ENCODE peak calls at places on chromosomes 12 and 14, in seven cellular contexts. One of them, this sample, is unnamed.

GRCh38 chr14:48970995-48971394 is 615.2 kb downstream of the RPS29 start:
- DNase-seq in PC-9: no peak
- DNase-seq in WTC11: no peak
- DNase-seq in NCI-H1048: no peak
- DNase-seq in Peyer's patch: no peak
- DNase-seq in T-helper 2 cell treated with Interferon-gamma antibody and Interleukin-4, amounts not matched to agents 5 μg/mL and 100 μg/mL, for 36 hours: no peak
- DNase-seq in activated CD8-positive, alpha-beta T cell treated with anti-CD3 and anti-CD28 coated beads for 36 hours: no peak
- DNase-seq in this sample: no peak

GRCh38 chr14:33837943-33838683 is 112.8 kb downstream of the EGLN3 start:
- DNase-seq in activated CD8-positive, alpha-beta T cell treated with anti-CD3 and anti-CD28 coated beads for 36 hours: no peak
- DNase-seq in Peyer's patch: no peak
- DNase-seq in WTC11: no peak
- DNase-seq in NCI-H1048: no peak
- DNase-seq in PC-9: no peak
- DNase-seq in T-helper 2 cell treated with Interferon-gamma antibody and Interleukin-4, amounts not matched to agents 5 μg/mL and 100 μg/mL, for 36 hours: no peak
- DNase-seq in this sample: no peak

GRCh38 chr14:101719708-101720107 is 41.8 kb upstream of the PPP2R5C start:
- DNase-seq in T-helper 2 cell treated with Interferon-gamma antibody and Interleukin-4, amounts not matched to agents 5 μg/mL and 100 μg/mL, for 36 hours: no peak
- DNase-seq in WTC11: no peak
- DNase-seq in activated CD8-positive, alpha-beta T cell treated with anti-CD3 and anti-CD28 coated beads for 36 hours: no peak
- DNase-seq in PC-9: peak; percentile 33
- DNase-seq in NCI-H1048: no peak
- DNase-seq in Peyer's patch: no peak
- DNase-seq in this sample: peak; percentile 17

GRCh38 chr14:23512156-23512555 is 39.4 kb downstream of the ZFHX2 start:
- DNase-seq in NCI-H1048: no peak
- DNase-seq in PC-9: no peak
- DNase-seq in activated CD8-positive, alpha-beta T cell treated with anti-CD3 and anti-CD28 coated beads for 36 hours: peak; percentile 41
- DNase-seq in WTC11: no peak
- DNase-seq in T-helper 2 cell treated with Interferon-gamma antibody and Interleukin-4, amounts not matched to agents 5 μg/mL and 100 μg/mL, for 36 hours: no peak
- DNase-seq in Peyer's patch: no peak
- DNase-seq in this sample: no peak

GRCh38 chr12:113766133-113766879 is 199.8 kb downstream of the RBM19 start:
- DNase-seq in WTC11: peak; percentile 34
- DNase-seq in PC-9: no peak
- DNase-seq in activated CD8-positive, alpha-beta T cell treated with anti-CD3 and anti-CD28 coated beads for 36 hours: no peak
- DNase-seq in Peyer's patch: no peak
- DNase-seq in T-helper 2 cell treated with Interferon-gamma antibody and Interleukin-4, amounts not matched to agents 5 μg/mL and 100 μg/mL, for 36 hours: no peak
- DNase-seq in NCI-H1048: no peak
- DNase-seq in this sample: no peak

GRCh38 chr12:1250641-1251040 is 259.6 kb downstream of the ERC1 start:
- DNase-seq in T-helper 2 cell treated with Interferon-gamma antibody and Interleukin-4, amounts not matched to agents 5 μg/mL and 100 μg/mL, for 36 hours: no peak
- DNase-seq in activated CD8-positive, alpha-beta T cell treated with anti-CD3 and anti-CD28 coated beads for 36 hours: no peak
- DNase-seq in Peyer's patch: no peak
- DNase-seq in NCI-H1048: no peak
- DNase-seq in WTC11: no peak
- DNase-seq in PC-9: no peak
- DNase-seq in this sample: no peak

GRCh38 chr12:122421263-122421814 is 1.1 kb downstream of the CLIP1 start:
- DNase-seq in T-helper 2 cell treated with Interferon-gamma antibody and Interleukin-4, amounts not matched to agents 5 μg/mL and 100 μg/mL, for 36 hours: peak; percentile 21
- DNase-seq in Peyer's patch: no peak
- DNase-seq in WTC11: no peak
- DNase-seq in NCI-H1048: no peak
- DNase-seq in activated CD8-positive, alpha-beta T cell treated with anti-CD3 and anti-CD28 coated beads for 36 hours: peak; percentile 43
- DNase-seq in PC-9: peak; percentile 80
- DNase-seq in this sample: peak; percentile 61

GRCh38 chr12:81257952-81258551 is 180.2 kb downstream of the ACSS3 start:
- DNase-seq in Peyer's patch: no peak
- DNase-seq in NCI-H1048: peak; percentile 10
- DNase-seq in activated CD8-positive, alpha-beta T cell treated with anti-CD3 and anti-CD28 coated beads for 36 hours: no peak
- DNase-seq in WTC11: no peak
- DNase-seq in T-helper 2 cell treated with Interferon-gamma antibody and Interleukin-4, amounts not matched to agents 5 μg/mL and 100 μg/mL, for 36 hours: no peak
- DNase-seq in PC-9: peak; percentile 40
- DNase-seq in this sample: no peak

GRCh38 chr12:15589328-15590032 is 199.7 kb downstream of the EPS8 start:
- DNase-seq in NCI-H1048: no peak
- DNase-seq in activated CD8-positive, alpha-beta T cell treated with anti-CD3 and anti-CD28 coated beads for 36 hours: no peak
- DNase-seq in T-helper 2 cell treated with Interferon-gamma antibody and Interleukin-4, amounts not matched to agents 5 μg/mL and 100 μg/mL, for 36 hours: no peak
- DNase-seq in PC-9: no peak
- DNase-seq in Peyer's patch: no peak
- DNase-seq in WTC11: no peak
- DNase-seq in this sample: no peak

GRCh38 chr12:120261951-120262851 is 3.3 kb downstream of the PXN start:
- DNase-seq in activated CD8-positive, alpha-beta T cell treated with anti-CD3 and anti-CD28 coated beads for 36 hours: peak; percentile 68
- DNase-seq in NCI-H1048: no peak
- DNase-seq in T-helper 2 cell treated with Interferon-gamma antibody and Interleukin-4, amounts not matched to agents 5 μg/mL and 100 μg/mL, for 36 hours: no peak
- DNase-seq in Peyer's patch: peak; percentile 67
- DNase-seq in WTC11: no peak
- DNase-seq in PC-9: peak; percentile 80
- DNase-seq in this sample: peak; percentile 38

GRCh38 chr14:104523546-104523935 is 56.0 kb upstream of the C14orf180 start:
- DNase-seq in Peyer's patch: no peak
- DNase-seq in NCI-H1048: no peak
- DNase-seq in activated CD8-positive, alpha-beta T cell treated with anti-CD3 and anti-CD28 coated beads for 36 hours: no peak
- DNase-seq in WTC11: no peak
- DNase-seq in T-helper 2 cell treated with Interferon-gamma antibody and Interleukin-4, amounts not matched to agents 5 μg/mL and 100 μg/mL, for 36 hours: no peak
- DNase-seq in PC-9: no peak
- DNase-seq in this sample: no peak

GRCh38 chr14:21526672-21527319 is 650 bp upstream of the SALL2 start:
- DNase-seq in activated CD8-positive, alpha-beta T cell treated with anti-CD3 and anti-CD28 coated beads for 36 hours: no peak
- DNase-seq in Peyer's patch: no peak
- DNase-seq in WTC11: peak; percentile 82
- DNase-seq in NCI-H1048: no peak
- DNase-seq in T-helper 2 cell treated with Interferon-gamma antibody and Interleukin-4, amounts not matched to agents 5 μg/mL and 100 μg/mL, for 36 hours: no peak
- DNase-seq in PC-9: no peak
- DNase-seq in this sample: no peak

GRCh38 chr14:25120261-25120660 is 70.3 kb upstream of the STXBP6 start:
- DNase-seq in activated CD8-positive, alpha-beta T cell treated with anti-CD3 and anti-CD28 coated beads for 36 hours: no peak
- DNase-seq in PC-9: no peak
- DNase-seq in WTC11: no peak
- DNase-seq in NCI-H1048: no peak
- DNase-seq in Peyer's patch: no peak
- DNase-seq in T-helper 2 cell treated with Interferon-gamma antibody and Interleukin-4, amounts not matched to agents 5 μg/mL and 100 μg/mL, for 36 hours: no peak
- DNase-seq in this sample: no peak

GRCh38 chr12:102095677-102096263 is 24.1 kb downstream of the NUP37 start:
- DNase-seq in PC-9: peak; percentile 41
- DNase-seq in WTC11: no peak
- DNase-seq in NCI-H1048: no peak
- DNase-seq in T-helper 2 cell treated with Interferon-gamma antibody and Interleukin-4, amounts not matched to agents 5 μg/mL and 100 μg/mL, for 36 hours: no peak
- DNase-seq in Peyer's patch: no peak
- DNase-seq in activated CD8-positive, alpha-beta T cell treated with anti-CD3 and anti-CD28 coated beads for 36 hours: no peak
- DNase-seq in this sample: no peak

GRCh38 chr12:45674583-45674982 is 54.9 kb upstream of the ARID2 start:
- DNase-seq in NCI-H1048: no peak
- DNase-seq in T-helper 2 cell treated with Interferon-gamma antibody and Interleukin-4, amounts not matched to agents 5 μg/mL and 100 μg/mL, for 36 hours: no peak
- DNase-seq in activated CD8-positive, alpha-beta T cell treated with anti-CD3 and anti-CD28 coated beads for 36 hours: no peak
- DNase-seq in Peyer's patch: no peak
- DNase-seq in PC-9: peak; percentile 90
- DNase-seq in WTC11: no peak
- DNase-seq in this sample: no peak

GRCh38 chr12:76738824-76739579 is 24.9 kb upstream of the ZDHHC17 start:
- DNase-seq in WTC11: no peak
- DNase-seq in PC-9: no peak
- DNase-seq in T-helper 2 cell treated with Interferon-gamma antibody and Interleukin-4, amounts not matched to agents 5 μg/mL and 100 μg/mL, for 36 hours: no peak
- DNase-seq in activated CD8-positive, alpha-beta T cell treated with anti-CD3 and anti-CD28 coated beads for 36 hours: no peak
- DNase-seq in NCI-H1048: no peak
- DNase-seq in Peyer's patch: no peak
- DNase-seq in this sample: peak; percentile 35

GRCh38 chr12:47825239-47825639 is 5.5 kb upstream of the HDAC7 start:
- DNase-seq in NCI-H1048: no peak
- DNase-seq in activated CD8-positive, alpha-beta T cell treated with anti-CD3 and anti-CD28 coated beads for 36 hours: no peak
- DNase-seq in PC-9: peak; percentile 80
- DNase-seq in WTC11: no peak
- DNase-seq in T-helper 2 cell treated with Interferon-gamma antibody and Interleukin-4, amounts not matched to agents 5 μg/mL and 100 μg/mL, for 36 hours: no peak
- DNase-seq in Peyer's patch: peak; percentile 42
- DNase-seq in this sample: no peak

GRCh38 chr12:62268956-62269355 is 8.8 kb downstream of the USP15 start:
- DNase-seq in activated CD8-positive, alpha-beta T cell treated with anti-CD3 and anti-CD28 coated beads for 36 hours: no peak
- DNase-seq in Peyer's patch: no peak
- DNase-seq in PC-9: peak; percentile 43
- DNase-seq in WTC11: no peak
- DNase-seq in NCI-H1048: no peak
- DNase-seq in T-helper 2 cell treated with Interferon-gamma antibody and Interleukin-4, amounts not matched to agents 5 μg/mL and 100 μg/mL, for 36 hours: no peak
- DNase-seq in this sample: no peak

GRCh38 chr14:73797540-73797925 is 54.1 kb upstream of the PTGR2 start:
- DNase-seq in activated CD8-positive, alpha-beta T cell treated with anti-CD3 and anti-CD28 coated beads for 36 hours: no peak
- DNase-seq in T-helper 2 cell treated with Interferon-gamma antibody and Interleukin-4, amounts not matched to agents 5 μg/mL and 100 μg/mL, for 36 hours: no peak
- DNase-seq in PC-9: no peak
- DNase-seq in Peyer's patch: no peak
- DNase-seq in NCI-H1048: no peak
- DNase-seq in WTC11: no peak
- DNase-seq in this sample: no peak

GRCh38 chr14:100712490-100712889 is 14.2 kb upstream of the DLK1 start:
- DNase-seq in WTC11: no peak
- DNase-seq in PC-9: no peak
- DNase-seq in T-helper 2 cell treated with Interferon-gamma antibody and Interleukin-4, amounts not matched to agents 5 μg/mL and 100 μg/mL, for 36 hours: no peak
- DNase-seq in NCI-H1048: no peak
- DNase-seq in activated CD8-positive, alpha-beta T cell treated with anti-CD3 and anti-CD28 coated beads for 36 hours: no peak
- DNase-seq in Peyer's patch: no peak
- DNase-seq in this sample: no peak

GRCh38 chr14:105529506-105530445 is 3.4 kb downstream of the TMEM121 start:
- DNase-seq in Peyer's patch: no peak
- DNase-seq in T-helper 2 cell treated with Interferon-gamma antibody and Interleukin-4, amounts not matched to agents 5 μg/mL and 100 μg/mL, for 36 hours: no peak
- DNase-seq in WTC11: no peak
- DNase-seq in PC-9: no peak
- DNase-seq in activated CD8-positive, alpha-beta T cell treated with anti-CD3 and anti-CD28 coated beads for 36 hours: peak; percentile 70
- DNase-seq in NCI-H1048: no peak
- DNase-seq in this sample: no peak

GRCh38 chr12:124853781-124854636 is 9.7 kb downstream of the SCARB1 start:
- DNase-seq in Peyer's patch: no peak
- DNase-seq in PC-9: no peak
- DNase-seq in WTC11: no peak
- DNase-seq in activated CD8-positive, alpha-beta T cell treated with anti-CD3 and anti-CD28 coated beads for 36 hours: no peak
- DNase-seq in NCI-H1048: no peak
- DNase-seq in T-helper 2 cell treated with Interferon-gamma antibody and Interleukin-4, amounts not matched to agents 5 μg/mL and 100 μg/mL, for 36 hours: no peak
- DNase-seq in this sample: no peak

GRCh38 chr14:23865502-23865901 is 88.1 kb upstream of the DHRS4 start:
- DNase-seq in WTC11: no peak
- DNase-seq in Peyer's patch: no peak
- DNase-seq in activated CD8-positive, alpha-beta T cell treated with anti-CD3 and anti-CD28 coated beads for 36 hours: no peak
- DNase-seq in PC-9: peak; percentile 61
- DNase-seq in NCI-H1048: no peak
- DNase-seq in T-helper 2 cell treated with Interferon-gamma antibody and Interleukin-4, amounts not matched to agents 5 μg/mL and 100 μg/mL, for 36 hours: no peak
- DNase-seq in this sample: no peak

GRCh38 chr14:74980746-74981661 is 21.7 kb upstream of the EIF2B2 start:
- DNase-seq in T-helper 2 cell treated with Interferon-gamma antibody and Interleukin-4, amounts not matched to agents 5 μg/mL and 100 μg/mL, for 36 hours: no peak
- DNase-seq in PC-9: no peak
- DNase-seq in activated CD8-positive, alpha-beta T cell treated with anti-CD3 and anti-CD28 coated beads for 36 hours: no peak
- DNase-seq in NCI-H1048: no peak
- DNase-seq in WTC11: peak; percentile 55
- DNase-seq in Peyer's patch: no peak
- DNase-seq in this sample: no peak

GRCh38 chr12:25715147-25715546 is 162.1 kb upstream of the LMNTD1 start:
- DNase-seq in NCI-H1048: no peak
- DNase-seq in T-helper 2 cell treated with Interferon-gamma antibody and Interleukin-4, amounts not matched to agents 5 μg/mL and 100 μg/mL, for 36 hours: no peak
- DNase-seq in Peyer's patch: no peak
- DNase-seq in WTC11: no peak
- DNase-seq in activated CD8-positive, alpha-beta T cell treated with anti-CD3 and anti-CD28 coated beads for 36 hours: no peak
- DNase-seq in PC-9: no peak
- DNase-seq in this sample: no peak

GRCh38 chr12:86543716-86544115 is 287.5 kb upstream of the MGAT4C start:
- DNase-seq in Peyer's patch: no peak
- DNase-seq in NCI-H1048: no peak
- DNase-seq in WTC11: no peak
- DNase-seq in T-helper 2 cell treated with Interferon-gamma antibody and Interleukin-4, amounts not matched to agents 5 μg/mL and 100 μg/mL, for 36 hours: no peak
- DNase-seq in PC-9: no peak
- DNase-seq in activated CD8-positive, alpha-beta T cell treated with anti-CD3 and anti-CD28 coated beads for 36 hours: no peak
- DNase-seq in this sample: no peak

GRCh38 chr12:95547522-95548055 is 3.7 kb downstream of the USP44 start:
- DNase-seq in NCI-H1048: no peak
- DNase-seq in Peyer's patch: no peak
- DNase-seq in T-helper 2 cell treated with Interferon-gamma antibody and Interleukin-4, amounts not matched to agents 5 μg/mL and 100 μg/mL, for 36 hours: no peak
- DNase-seq in activated CD8-positive, alpha-beta T cell treated with anti-CD3 and anti-CD28 coated beads for 36 hours: no peak
- DNase-seq in PC-9: peak; percentile 46
- DNase-seq in WTC11: no peak
- DNase-seq in this sample: no peak

GRCh38 chr12:21509768-21510167 is 8.2 kb downstream of the GOLT1B start:
- DNase-seq in PC-9: no peak
- DNase-seq in activated CD8-positive, alpha-beta T cell treated with anti-CD3 and anti-CD28 coated beads for 36 hours: peak; percentile 6
- DNase-seq in T-helper 2 cell treated with Interferon-gamma antibody and Interleukin-4, amounts not matched to agents 5 μg/mL and 100 μg/mL, for 36 hours: no peak
- DNase-seq in NCI-H1048: no peak
- DNase-seq in Peyer's patch: no peak
- DNase-seq in WTC11: no peak
- DNase-seq in this sample: no peak

GRCh38 chr12:19130224-19131019 is 889 bp downstream of the PLEKHA5 start:
- DNase-seq in NCI-H1048: no peak
- DNase-seq in WTC11: peak; percentile 67
- DNase-seq in PC-9: peak; percentile 46
- DNase-seq in T-helper 2 cell treated with Interferon-gamma antibody and Interleukin-4, amounts not matched to agents 5 μg/mL and 100 μg/mL, for 36 hours: peak; percentile 9
- DNase-seq in activated CD8-positive, alpha-beta T cell treated with anti-CD3 and anti-CD28 coated beads for 36 hours: peak; percentile 37
- DNase-seq in Peyer's patch: peak; percentile 71
- DNase-seq in this sample: peak; percentile 58

GRCh38 chr14:100677925-100678765 is 48.5 kb upstream of the DLK1 start:
- DNase-seq in WTC11: no peak
- DNase-seq in PC-9: no peak
- DNase-seq in activated CD8-positive, alpha-beta T cell treated with anti-CD3 and anti-CD28 coated beads for 36 hours: no peak
- DNase-seq in T-helper 2 cell treated with Interferon-gamma antibody and Interleukin-4, amounts not matched to agents 5 μg/mL and 100 μg/mL, for 36 hours: no peak
- DNase-seq in NCI-H1048: no peak
- DNase-seq in Peyer's patch: peak; percentile 61
- DNase-seq in this sample: peak; percentile 73

GRCh38 chr14:104925214-104925899 is 678 bp downstream of the PLD4 start:
- DNase-seq in PC-9: no peak
- DNase-seq in Peyer's patch: no peak
- DNase-seq in NCI-H1048: no peak
- DNase-seq in WTC11: no peak
- DNase-seq in T-helper 2 cell treated with Interferon-gamma antibody and Interleukin-4, amounts not matched to agents 5 μg/mL and 100 μg/mL, for 36 hours: no peak
- DNase-seq in activated CD8-positive, alpha-beta T cell treated with anti-CD3 and anti-CD28 coated beads for 36 hours: no peak
- DNase-seq in this sample: no peak

GRCh38 chr12:105705765-105706164 is 375.3 kb downstream of the C12orf75 start:
- DNase-seq in NCI-H1048: peak; percentile 3
- DNase-seq in WTC11: peak; percentile 67
- DNase-seq in activated CD8-positive, alpha-beta T cell treated with anti-CD3 and anti-CD28 coated beads for 36 hours: peak; percentile 36
- DNase-seq in PC-9: no peak
- DNase-seq in T-helper 2 cell treated with Interferon-gamma antibody and Interleukin-4, amounts not matched to agents 5 μg/mL and 100 μg/mL, for 36 hours: no peak
- DNase-seq in Peyer's patch: no peak
- DNase-seq in this sample: peak; percentile 42

GRCh38 chr12:6370576-6370935 is 4.8 kb downstream of the SCNN1A start:
- DNase-seq in Peyer's patch: peak; percentile 47
- DNase-seq in T-helper 2 cell treated with Interferon-gamma antibody and Interleukin-4, amounts not matched to agents 5 μg/mL and 100 μg/mL, for 36 hours: no peak
- DNase-seq in WTC11: no peak
- DNase-seq in activated CD8-positive, alpha-beta T cell treated with anti-CD3 and anti-CD28 coated beads for 36 hours: no peak
- DNase-seq in NCI-H1048: no peak
- DNase-seq in PC-9: no peak
- DNase-seq in this sample: no peak

GRCh38 chr12:132593938-132594358 is 16.4 kb downstream of the LRCOL1 start:
- DNase-seq in PC-9: peak; percentile 82
- DNase-seq in Peyer's patch: peak; percentile 94
- DNase-seq in activated CD8-positive, alpha-beta T cell treated with anti-CD3 and anti-CD28 coated beads for 36 hours: peak; percentile 52
- DNase-seq in T-helper 2 cell treated with Interferon-gamma antibody and Interleukin-4, amounts not matched to agents 5 μg/mL and 100 μg/mL, for 36 hours: peak; percentile 18
- DNase-seq in NCI-H1048: peak; percentile 93
- DNase-seq in WTC11: peak; percentile 90
- DNase-seq in this sample: peak; percentile 96

GRCh38 chr14:72736348-72736747 is 157.6 kb downstream of the DPF3 start:
- DNase-seq in PC-9: no peak
- DNase-seq in activated CD8-positive, alpha-beta T cell treated with anti-CD3 and anti-CD28 coated beads for 36 hours: no peak
- DNase-seq in T-helper 2 cell treated with Interferon-gamma antibody and Interleukin-4, amounts not matched to agents 5 μg/mL and 100 μg/mL, for 36 hours: no peak
- DNase-seq in WTC11: no peak
- DNase-seq in Peyer's patch: no peak
- DNase-seq in NCI-H1048: no peak
- DNase-seq in this sample: no peak

GRCh38 chr12:57087689-57088441 is 1.0 kb upstream of the NAB2 start:
- DNase-seq in PC-9: peak; percentile 80
- DNase-seq in WTC11: peak; percentile 90
- DNase-seq in NCI-H1048: peak; percentile 39
- DNase-seq in activated CD8-positive, alpha-beta T cell treated with anti-CD3 and anti-CD28 coated beads for 36 hours: peak; percentile 98
- DNase-seq in T-helper 2 cell treated with Interferon-gamma antibody and Interleukin-4, amounts not matched to agents 5 μg/mL and 100 μg/mL, for 36 hours: peak; percentile 87
- DNase-seq in Peyer's patch: peak; percentile 77
- DNase-seq in this sample: peak; percentile 83

GRCh38 chr14:102362084-102362483 is 606 bp downstream of the CINP start:
- DNase-seq in WTC11: no peak
- DNase-seq in T-helper 2 cell treated with Interferon-gamma antibody and Interleukin-4, amounts not matched to agents 5 μg/mL and 100 μg/mL, for 36 hours: peak; percentile 67
- DNase-seq in PC-9: peak; percentile 43
- DNase-seq in Peyer's patch: no peak
- DNase-seq in activated CD8-positive, alpha-beta T cell treated with anti-CD3 and anti-CD28 coated beads for 36 hours: peak; percentile 83
- DNase-seq in NCI-H1048: no peak
- DNase-seq in this sample: no peak

GRCh38 chr12:79086546-79086945 is 222.0 kb downstream of the SYT1 start:
- DNase-seq in NCI-H1048: no peak
- DNase-seq in activated CD8-positive, alpha-beta T cell treated with anti-CD3 and anti-CD28 coated beads for 36 hours: no peak
- DNase-seq in WTC11: no peak
- DNase-seq in Peyer's patch: no peak
- DNase-seq in PC-9: no peak
- DNase-seq in T-helper 2 cell treated with Interferon-gamma antibody and Interleukin-4, amounts not matched to agents 5 μg/mL and 100 μg/mL, for 36 hours: no peak
- DNase-seq in this sample: no peak

This sample was measured in colonic mucosa.